ENCODE peak calls at places on chromosomes 6 and 20, in six cellular contexts. S is BJ, G is heart left ventricle, A is IMR-90, U is adipocyte, R is BE2C. Q is an unnamed sample.
A peak's percentile ranks its signal among the peaks of the same experiment; 100 is the strongest.

GRCh38 chr6:137571854-137572253 is 77.7 kb upstream of the OLIG3 start:
- DNase-seq in U (peak; percentile 3), R (peak; percentile 42), G (no peak), A (peak; percentile 13), S (no peak), Q (no peak)

GRCh38 chr6:135354407-135354806 is 143.1 kb downstream of the AHI1 start:
- DNase-seq in U (no peak), A (no peak), S (no peak), G (no peak), R (no peak), Q (no peak)

GRCh38 chr20:37990571-37991151 is 42.6 kb downstream of the TTI1 start:
- DNase-seq in U (peak; percentile 9), A (peak; percentile 78), R (peak; percentile 56), S (peak; percentile 19), G (peak; percentile 92), Q (no peak)

GRCh38 chr6:3610206-3610605 is 141.3 kb downstream of the PXDC1 start:
- DNase-seq in U (no peak), A (peak; percentile 64), R (no peak), G (no peak), S (no peak), Q (no peak)

GRCh38 chr6:14270925-14271791 is 153.6 kb downstream of the CD83 start:
- DNase-seq in R (no peak), S (peak; percentile 25), A (peak; percentile 74), G (peak; percentile 44), U (peak; percentile 56), Q (no peak)

GRCh38 chr20:29876911-29877285 is 1380.6 kb upstream of the DEFB115 start:
- DNase-seq in R (no peak), U (no peak), S (no peak), G (no peak), A (no peak), Q (no peak)

GRCh38 chr6:134394905-134395304 is 77.0 kb upstream of the SGK1 start:
- DNase-seq in G (no peak), R (no peak), U (no peak), A (no peak), S (no peak), Q (no peak)

GRCh38 chr20:8621021-8621420 is 447.9 kb upstream of the PLCB4 start:
- DNase-seq in U (no peak), R (peak; percentile 35), A (no peak), G (no peak), S (no peak), Q (no peak)

GRCh38 chr6:17349437-17349836 is 44.0 kb upstream of the CAP2 start:
- DNase-seq in S (no peak), G (no peak), R (no peak), U (peak; percentile 53), A (peak; percentile 12), Q (no peak)

GRCh38 chr6:91317247-91317646 is 730.4 kb upstream of the MAP3K7 start:
- DNase-seq in U (no peak), R (no peak), S (no peak), A (peak; percentile 1), G (no peak), Q (no peak)

GRCh38 chr6:20379231-20379630 is 22.4 kb upstream of the E2F3 start:
- DNase-seq in G (no peak), U (no peak), R (no peak), S (no peak), A (no peak), Q (no peak)

GRCh38 chr20:49170714-49171113 is 17.4 kb downstream of the STAU1 start:
- DNase-seq in R (no peak), A (no peak), U (no peak), G (no peak), S (no peak), Q (no peak)

GRCh38 chr6:134145786-134146185 is 93.4 kb upstream of the SLC2A12 start:
- DNase-seq in S (peak; percentile 51), U (peak; percentile 47), R (no peak), G (no peak), A (peak; percentile 75), Q (no peak)

GRCh38 chr6:1281746-1282145 is 30.2 kb upstream of the FOXQ1 start:
- DNase-seq in G (no peak), S (no peak), R (no peak), A (no peak), U (no peak), Q (no peak)

GRCh38 chr6:39295538-39295937 is 18.7 kb downstream of the KCNK17 start:
- DNase-seq in S (no peak), A (no peak), G (no peak), U (no peak), R (no peak), Q (peak; percentile 53)

GRCh38 chr6:99121748-99122147 is 174.0 kb upstream of the FBXL4 start:
- DNase-seq in A (no peak), G (no peak), S (no peak), R (no peak), U (no peak), Q (no peak)

GRCh38 chr20:10625641-10626040 is 48.2 kb downstream of the JAG1 start:
- DNase-seq in A (no peak), U (peak; percentile 46), S (peak; percentile 71), R (no peak), G (no peak), Q (no peak)

GRCh38 chr6:133983099-133983939 is 30.3 kb downstream of the TBPL1 start:
- DNase-seq in U (no peak), A (peak; percentile 53), S (no peak), G (peak; percentile 34), R (no peak), Q (no peak)

GRCh38 chr6:87001494-87001893 is 64.2 kb downstream of the HTR1E start:
- DNase-seq in U (no peak), S (no peak), R (no peak), A (no peak), G (no peak), Q (no peak)

GRCh38 chr20:57291003-57291402 is 24.6 kb upstream of the BMP7 start:
- DNase-seq in S (no peak), A (no peak), R (no peak), G (no peak), U (no peak), Q (no peak)

GRCh38 chr6:134422426-134423231 is 104.7 kb upstream of the SGK1 start:
- DNase-seq in A (peak; percentile 100), G (no peak), U (peak; percentile 90), R (no peak), S (peak; percentile 98), Q (no peak)

DNA sequence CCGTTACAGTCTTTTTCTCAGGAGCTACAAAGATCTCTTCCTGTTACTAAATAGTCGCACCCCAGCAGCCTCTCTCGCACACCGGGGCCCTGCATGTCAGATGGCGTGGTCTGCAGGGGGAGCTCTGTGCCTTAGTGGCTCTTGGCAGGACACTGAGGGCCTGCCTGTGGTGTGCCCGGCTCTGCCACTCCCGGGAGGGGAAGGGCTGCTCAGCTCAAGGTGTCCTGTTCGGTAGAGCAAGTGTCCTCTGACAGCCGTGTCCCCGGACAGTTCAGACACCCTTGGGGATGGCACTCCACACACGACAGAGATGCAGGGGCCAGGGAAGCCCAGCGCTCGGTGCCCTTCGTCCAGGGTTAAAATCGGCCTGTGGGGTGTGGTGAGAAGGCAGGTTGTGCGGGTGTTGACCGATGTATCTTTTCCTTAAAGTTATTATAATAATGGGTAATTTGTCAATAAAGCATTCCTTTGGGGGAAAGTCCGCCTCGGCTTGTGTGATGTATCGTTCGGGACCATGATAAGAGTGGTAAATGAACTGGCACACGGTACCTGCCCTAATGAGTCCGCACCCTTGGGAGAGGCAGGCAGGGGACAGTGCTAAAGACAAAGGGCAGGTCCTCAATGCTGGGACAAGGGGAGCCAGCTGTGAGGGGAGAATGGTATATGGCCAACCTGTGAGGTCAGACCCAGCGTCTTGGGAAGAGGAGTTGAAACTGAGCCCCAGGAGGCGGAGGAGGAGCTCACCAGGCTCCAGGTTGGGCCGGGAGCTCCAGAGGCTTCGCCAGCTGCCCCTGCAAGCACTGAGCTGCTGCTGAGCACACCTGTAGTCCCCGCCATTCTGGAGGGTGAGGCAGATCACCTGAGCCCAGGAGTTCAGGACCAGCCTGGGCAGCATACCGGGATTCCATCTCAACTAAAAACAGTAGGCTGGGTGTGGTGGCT is 3.6 kb upstream of the DNAJC5 start:
- DNase-seq in R (no peak), G (no peak), U (no peak), A (no peak), S (no peak), Q (no peak)
- H3K36me3 ChIP-seq in R (peaks cover 22% of the 10 kb centered on the region), G (peaks cover 40% of the 10 kb centered on the region), U (peaks cover 47% of the 10 kb centered on the region), A (peaks cover 52% of the 10 kb centered on the region), S (peaks cover 29% of the 10 kb centered on the region), Q (peaks cover 25% of the 10 kb centered on the region)

GRCh38 chr6:43610431-43610830 is 18.6 kb downstream of the GTPBP2 start:
- DNase-seq in G (no peak), A (peak; percentile 14), S (no peak), R (no peak), U (no peak), Q (no peak)
- H3K36me3 ChIP-seq in G (peaks cover 68% of the 10 kb centered on the region), A (peaks cover 19% of the 10 kb centered on the region), S (peaks cover 9% of the 10 kb centered on the region), R (peaks cover 42% of the 10 kb centered on the region), U (peaks cover 67% of the 10 kb centered on the region), Q (peaks cover 16% of the 10 kb centered on the region)

GRCh38 chr6:167921831-167922230 is 75.6 kb upstream of the KIF25 start:
- DNase-seq in R (no peak), U (no peak), A (no peak), S (no peak), G (no peak), Q (no peak)
- H3K36me3 ChIP-seq in R (peaks cover 33% of the 10 kb centered on the region), U (peaks cover 64% of the 10 kb centered on the region), A (peaks cover 22% of the 10 kb centered on the region), S (peaks cover 5% of the 10 kb centered on the region), G (peaks cover 94% of the 10 kb centered on the region), Q (peaks cover 66% of the 10 kb centered on the region)

GRCh38 chr20:32365560-32365959 is 7.4 kb downstream of the ASXL1 start:
- DNase-seq in G (no peak), R (no peak), A (no peak), S (no peak), U (no peak), Q (no peak)

GRCh38 chr20:32366380-32366779 is 8.2 kb downstream of the ASXL1 start:
- DNase-seq in U (no peak), A (no peak), G (no peak), R (no peak), S (no peak), Q (no peak)

GRCh38 chr20:32368323-32368722 is 10.2 kb downstream of the ASXL1 start:
- DNase-seq in U (no peak), A (no peak), R (no peak), G (no peak), S (no peak), Q (no peak)

GRCh38 chr20:32370897-32371296 is 12.8 kb downstream of the ASXL1 start:
- DNase-seq in A (no peak), S (no peak), G (no peak), U (no peak), R (no peak), Q (no peak)

GRCh38 chr20:32368930-32369329 is 10.8 kb downstream of the ASXL1 start:
- DNase-seq in R (no peak), U (peak; percentile 72), G (no peak), S (no peak), A (peak; percentile 73), Q (no peak)
- H3K36me3 ChIP-seq in R (peaks cover 34% of the 10 kb centered on the region), U (peaks cover 43% of the 10 kb centered on the region), G (peaks cover 48% of the 10 kb centered on the region), S (peaks cover 5% of the 10 kb centered on the region), A (peaks cover 12% of the 10 kb centered on the region), Q (peaks cover 15% of the 10 kb centered on the region)